ENCODE peak calls at places on chromosomes 3 and 15, in eight cellular contexts. One of them, this sample, is unnamed. For H3K4me1 and H3K27me3, the result is how much of the 10 kb centered on the place peaks cover.

GRCh38 chr15:40421246-40422157 is 15.9 kb downstream of the IVD start:
- DNase-seq in ovary: peak
- DNase-seq in aorta: peak
- DNase-seq in astrocyte: no peak
- DNase-seq in PC-3: peak
- DNase-seq in stomach: peak
- DNase-seq in cardiac muscle cell: peak
- DNase-seq in fibroblast of lung: peak
- DNase-seq in this sample: peak

GRCh38 chr15:22888120-22888859 is 49.8 kb downstream of the NIPA2 start:
- DNase-seq in ovary: no peak
- DNase-seq in aorta: no peak
- DNase-seq in astrocyte: peak
- DNase-seq in PC-3: peak
- DNase-seq in stomach: no peak
- DNase-seq in cardiac muscle cell: no peak
- DNase-seq in fibroblast of lung: peak
- DNase-seq in this sample: no peak

GRCh38 chr15:56243774-56244236 is at the start of gene RFX7:
- DNase-seq in ovary: peak
- DNase-seq in aorta: peak
- DNase-seq in astrocyte: peak
- DNase-seq in PC-3: peak
- DNase-seq in stomach: peak
- DNase-seq in cardiac muscle cell: peak
- DNase-seq in fibroblast of lung: peak
- DNase-seq in this sample: peak

GRCh38 chr15:77024273-77025065 is 29.5 kb downstream of the PSTPIP1 start:
- DNase-seq in ovary: peak
- DNase-seq in aorta: peak
- DNase-seq in astrocyte: no peak
- DNase-seq in PC-3: peak
- DNase-seq in stomach: peak
- DNase-seq in cardiac muscle cell: peak
- DNase-seq in fibroblast of lung: peak
- DNase-seq in this sample: peak

GRCh38 chr3:158097141-158097540 is 9.1 kb downstream of the SHOX2 start:
- DNase-seq in ovary: no peak
- DNase-seq in aorta: no peak
- DNase-seq in astrocyte: no peak
- DNase-seq in PC-3: no peak
- DNase-seq in stomach: no peak
- DNase-seq in cardiac muscle cell: no peak
- DNase-seq in fibroblast of lung: no peak
- DNase-seq in this sample: no peak

GRCh38 chr3:43584043-43584826 is 37.6 kb downstream of the ANO10 start:
- DNase-seq in ovary: no peak
- DNase-seq in aorta: no peak
- DNase-seq in astrocyte: peak
- DNase-seq in PC-3: no peak
- DNase-seq in stomach: no peak
- DNase-seq in cardiac muscle cell: no peak
- DNase-seq in fibroblast of lung: peak
- DNase-seq in this sample: no peak

GRCh38 chr15:74240002-74240568 is 4.0 kb downstream of the CCDC33 start:
- DNase-seq in ovary: peak
- DNase-seq in aorta: peak
- DNase-seq in astrocyte: peak
- DNase-seq in PC-3: peak
- DNase-seq in stomach: peak
- DNase-seq in cardiac muscle cell: no peak
- DNase-seq in fibroblast of lung: peak
- DNase-seq in this sample: peak

GRCh38 chr3:65352951-65353350 is 665.2 kb upstream of the ADAMTS9 start:
- DNase-seq in ovary: no peak
- DNase-seq in aorta: no peak
- DNase-seq in astrocyte: no peak
- DNase-seq in PC-3: no peak
- DNase-seq in stomach: no peak
- DNase-seq in cardiac muscle cell: no peak
- DNase-seq in fibroblast of lung: no peak
- DNase-seq in this sample: no peak

GRCh38 chr15:37877851-37878577 is 56.4 kb upstream of the TMCO5A start:
- DNase-seq in ovary: no peak
- DNase-seq in aorta: no peak
- DNase-seq in astrocyte: peak
- DNase-seq in PC-3: peak
- DNase-seq in stomach: no peak
- DNase-seq in cardiac muscle cell: no peak
- DNase-seq in fibroblast of lung: peak
- DNase-seq in this sample: no peak

GRCh38 chr3:128367221-128367620 is 99.5 kb downstream of the DNAJB8 start:
- DNase-seq in ovary: no peak
- DNase-seq in aorta: no peak
- DNase-seq in astrocyte: no peak
- DNase-seq in PC-3: no peak
- DNase-seq in stomach: no peak
- DNase-seq in cardiac muscle cell: no peak
- DNase-seq in fibroblast of lung: no peak
- DNase-seq in this sample: no peak

GRCh38 chr3:126782554-126782953 is 78.5 kb downstream of the CHCHD6 start:
- DNase-seq in ovary: no peak
- DNase-seq in aorta: no peak
- DNase-seq in astrocyte: peak
- DNase-seq in PC-3: peak
- DNase-seq in stomach: no peak
- DNase-seq in cardiac muscle cell: no peak
- DNase-seq in fibroblast of lung: peak
- DNase-seq in this sample: no peak

GRCh38 chr15:89429986-89430385 is 66.4 kb downstream of the RHCG start:
- DNase-seq in ovary: no peak
- DNase-seq in aorta: no peak
- DNase-seq in astrocyte: no peak
- DNase-seq in PC-3: no peak
- DNase-seq in stomach: no peak
- DNase-seq in cardiac muscle cell: no peak
- DNase-seq in fibroblast of lung: no peak
- DNase-seq in this sample: no peak

GRCh38 chr3:89000886-89001285 is 106.5 kb upstream of the EPHA3 start:
- DNase-seq in ovary: no peak
- DNase-seq in aorta: no peak
- DNase-seq in astrocyte: peak
- DNase-seq in PC-3: no peak
- DNase-seq in stomach: no peak
- DNase-seq in cardiac muscle cell: peak
- DNase-seq in fibroblast of lung: peak
- DNase-seq in this sample: no peak

GRCh38 chr3:4827767-4828166 is 151.5 kb upstream of the BHLHE40 start:
- DNase-seq in ovary: no peak
- DNase-seq in aorta: no peak
- DNase-seq in astrocyte: no peak
- DNase-seq in PC-3: no peak
- DNase-seq in stomach: no peak
- DNase-seq in cardiac muscle cell: no peak
- DNase-seq in fibroblast of lung: no peak
- DNase-seq in this sample: no peak

GRCh38 chr3:44845528-44846520 is 15.9 kb upstream of the TMEM42 start:
- DNase-seq in ovary: no peak
- DNase-seq in aorta: no peak
- DNase-seq in astrocyte: peak
- DNase-seq in PC-3: peak
- DNase-seq in stomach: no peak
- DNase-seq in cardiac muscle cell: peak
- DNase-seq in fibroblast of lung: peak
- DNase-seq in this sample: no peak

GRCh38 chr15:92803852-92804609 is 96.1 kb upstream of the CHD2 start:
- DNase-seq in ovary: peak
- DNase-seq in aorta: peak
- DNase-seq in astrocyte: peak
- DNase-seq in PC-3: peak
- DNase-seq in stomach: peak
- DNase-seq in cardiac muscle cell: no peak
- DNase-seq in fibroblast of lung: peak
- DNase-seq in this sample: no peak

GRCh38 chr15:63156708-63157065 is 590 bp downstream of the RPS27L start:
- DNase-seq in ovary: no peak
- DNase-seq in aorta: peak
- DNase-seq in astrocyte: peak
- DNase-seq in PC-3: peak
- DNase-seq in stomach: no peak
- DNase-seq in cardiac muscle cell: peak
- DNase-seq in fibroblast of lung: peak
- DNase-seq in this sample: no peak

GRCh38 chr3:52714335-52715302 is 8.7 kb downstream of the SPCS1 start:
- DNase-seq in ovary: no peak
- DNase-seq in aorta: no peak
- DNase-seq in astrocyte: no peak
- DNase-seq in PC-3: no peak
- DNase-seq in stomach: peak
- DNase-seq in cardiac muscle cell: peak
- DNase-seq in fibroblast of lung: no peak
- DNase-seq in this sample: no peak

GRCh38 chr15:47338771-47339170 is 378.5 kb upstream of the SEMA6D start:
- DNase-seq in ovary: no peak
- DNase-seq in aorta: no peak
- DNase-seq in astrocyte: no peak
- DNase-seq in PC-3: no peak
- DNase-seq in stomach: no peak
- DNase-seq in cardiac muscle cell: no peak
- DNase-seq in fibroblast of lung: no peak
- DNase-seq in this sample: no peak

GRCh38 chr3:33438284-33438668 is 1.9 kb downstream of the UBP1 start:
- DNase-seq in ovary: no peak
- DNase-seq in aorta: no peak
- DNase-seq in astrocyte: peak
- DNase-seq in PC-3: peak
- DNase-seq in stomach: no peak
- DNase-seq in cardiac muscle cell: peak
- DNase-seq in fibroblast of lung: peak
- DNase-seq in this sample: no peak

GRCh38 chr3:142618917-142619401 is 22.8 kb downstream of the PLS1 start:
- DNase-seq in ovary: no peak
- DNase-seq in aorta: no peak
- DNase-seq in astrocyte: peak
- DNase-seq in PC-3: peak
- DNase-seq in stomach: peak
- DNase-seq in cardiac muscle cell: no peak
- DNase-seq in fibroblast of lung: peak
- DNase-seq in this sample: no peak

DNA sequence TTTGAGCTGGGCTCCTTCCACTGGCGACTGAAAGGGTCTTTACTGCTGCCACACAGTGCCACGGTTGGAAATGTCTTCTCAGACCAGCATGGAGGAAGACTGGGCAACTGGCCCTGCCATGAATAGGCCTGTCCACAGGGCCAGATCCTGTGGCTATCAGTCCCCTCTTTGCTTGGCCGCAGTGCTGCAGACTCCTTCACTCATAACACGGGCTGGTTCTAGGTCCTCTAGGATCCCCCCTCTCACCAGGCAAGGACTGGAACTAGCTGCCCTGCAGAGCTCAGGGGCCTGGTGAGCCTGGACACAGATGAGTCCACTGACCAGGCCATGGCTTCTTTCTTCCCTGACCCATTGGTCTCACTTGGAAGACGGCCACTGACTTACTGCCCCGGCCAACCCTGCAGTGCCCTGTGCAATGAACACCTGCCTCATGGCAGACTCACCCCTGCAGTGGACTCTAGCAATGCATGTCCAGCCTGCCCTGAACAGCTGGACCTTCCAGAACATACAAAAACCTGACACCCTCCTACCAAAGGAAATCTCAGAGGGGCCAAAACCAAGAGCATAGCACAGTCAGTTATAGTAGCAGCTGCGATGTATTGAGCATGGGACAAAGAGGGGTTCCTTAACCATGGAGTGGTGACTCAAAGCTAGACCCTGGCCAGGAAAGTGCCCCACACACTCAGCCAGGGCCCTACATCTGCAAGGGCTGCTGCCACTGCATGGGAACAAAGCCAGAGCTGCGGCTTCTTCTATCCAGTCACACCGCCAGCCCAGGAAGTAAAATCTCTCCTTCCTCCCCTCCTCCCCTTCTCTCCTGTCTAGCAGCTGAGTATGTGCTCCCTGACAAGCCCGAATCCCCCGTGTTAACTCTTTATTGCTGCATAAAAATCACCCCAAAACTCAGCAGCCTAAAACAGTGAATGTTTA is 72.1 kb upstream of the ITGA11 start:
- DNase-seq in ovary: no peak
- DNase-seq in aorta: no peak
- DNase-seq in astrocyte: peak
- DNase-seq in PC-3: no peak
- DNase-seq in stomach: no peak
- DNase-seq in cardiac muscle cell: no peak
- DNase-seq in fibroblast of lung: peak
- DNase-seq in this sample: no peak
- H3K4me1 ChIP-seq in ovary: under half
- H3K4me1 ChIP-seq in aorta: under half
- H3K4me1 ChIP-seq in astrocyte: under half
- H3K4me1 ChIP-seq in PC-3: under half
- H3K4me1 ChIP-seq in stomach: under half
- H3K4me1 ChIP-seq in cardiac muscle cell: under half
- H3K4me1 ChIP-seq in fibroblast of lung: under half
- H3K4me1 ChIP-seq in this sample: under half

DNA sequence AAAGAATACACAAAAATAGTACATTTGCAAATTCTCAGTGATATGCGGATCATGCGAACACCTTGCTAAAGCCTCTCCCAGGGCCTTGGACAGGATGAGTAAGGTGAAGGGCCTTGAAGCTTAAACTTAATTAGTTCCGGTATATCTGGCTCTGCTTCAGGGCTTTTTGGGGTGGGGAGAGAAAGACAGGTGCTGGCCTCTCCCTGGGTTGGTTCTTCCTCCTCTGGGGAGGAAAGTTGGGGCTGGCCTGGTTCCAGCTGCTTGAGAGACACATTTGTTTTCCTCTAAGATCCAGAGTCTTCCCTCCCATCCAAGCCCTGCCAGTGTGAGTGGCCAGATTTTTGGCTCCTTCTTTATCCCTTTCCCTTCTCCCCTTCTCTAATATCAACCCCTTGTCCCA is 64.7 kb upstream of the EPHB3 start:
- DNase-seq in ovary: no peak
- DNase-seq in aorta: no peak
- DNase-seq in astrocyte: no peak
- DNase-seq in PC-3: no peak
- DNase-seq in stomach: no peak
- DNase-seq in cardiac muscle cell: no peak
- DNase-seq in fibroblast of lung: no peak
- DNase-seq in this sample: no peak
- H3K27me3 ChIP-seq in ovary: under half
- H3K27me3 ChIP-seq in aorta: under half
- H3K27me3 ChIP-seq in astrocyte: under half
- H3K27me3 ChIP-seq in PC-3: under half
- H3K27me3 ChIP-seq in stomach: under half
- H3K27me3 ChIP-seq in cardiac muscle cell: under half
- H3K27me3 ChIP-seq in fibroblast of lung: under half
- H3K27me3 ChIP-seq in this sample: half or more

GRCh38 chr15:57919754-57920153 is 145.8 kb downstream of the ALDH1A2 start:
- DNase-seq in ovary: no peak
- DNase-seq in aorta: no peak
- DNase-seq in astrocyte: no peak
- DNase-seq in PC-3: peak
- DNase-seq in stomach: no peak
- DNase-seq in cardiac muscle cell: no peak
- DNase-seq in fibroblast of lung: no peak
- DNase-seq in this sample: no peak
- H3K4me1 ChIP-seq in ovary: under half
- H3K4me1 ChIP-seq in aorta: under half
- H3K4me1 ChIP-seq in astrocyte: under half
- H3K4me1 ChIP-seq in PC-3: under half
- H3K4me1 ChIP-seq in stomach: under half
- H3K4me1 ChIP-seq in cardiac muscle cell: under half
- H3K4me1 ChIP-seq in fibroblast of lung: under half
- H3K4me1 ChIP-seq in this sample: under half

GRCh38 chr3:98555025-98555379 is 23.2 kb downstream of the GPR15 start:
- DNase-seq in ovary: no peak
- DNase-seq in aorta: no peak
- DNase-seq in astrocyte: no peak
- DNase-seq in PC-3: peak
- DNase-seq in stomach: no peak
- DNase-seq in cardiac muscle cell: no peak
- DNase-seq in fibroblast of lung: peak
- DNase-seq in this sample: no peak
- H3K27me3 ChIP-seq in ovary: under half
- H3K27me3 ChIP-seq in aorta: under half
- H3K27me3 ChIP-seq in astrocyte: under half
- H3K27me3 ChIP-seq in PC-3: under half
- H3K27me3 ChIP-seq in stomach: under half
- H3K27me3 ChIP-seq in cardiac muscle cell: under half
- H3K27me3 ChIP-seq in fibroblast of lung: under half
- H3K27me3 ChIP-seq in this sample: under half